ENCODE peak calls at places on chromosomes 6 and 20, in nine cellular contexts. T, Q, S, M, E, B, A, U and L are unnamed samples.

GRCh38 chr6:72788188-72788587 is 166.3 kb downstream of the KCNQ5 start:
- DNase-seq in U (no peak), B (peak; percentile 64), S (no peak), Q (peak; percentile 90), T (no peak), E (peak; percentile 62), A (no peak), M (no peak), L (no peak)

GRCh38 chr6:30206152-30206551 is 7.1 kb downstream of the TRIM26 start:
- DNase-seq in U (no peak), B (peak; percentile 23), Q (no peak), S (no peak), M (no peak), A (no peak), E (peak; percentile 35), T (no peak), L (no peak)

GRCh38 chr6:116008470-116009229 is 52.0 kb downstream of the FRK start:
- DNase-seq in U (no peak), Q (peak; percentile 79), B (peak; percentile 90), A (peak; percentile 37), T (no peak), M (no peak), E (peak; percentile 78), S (no peak), L (no peak)

GRCh38 chr6:105051941-105052471 is 95.1 kb downstream of the LIN28B start:
- DNase-seq in A (no peak), S (no peak), B (no peak), M (no peak), U (no peak), Q (no peak), T (no peak), E (peak; percentile 25), L (no peak)

GRCh38 chr20:33791959-33792597 is 19.1 kb upstream of the CHMP4B start:
- DNase-seq in T (peak; percentile 66), S (peak; percentile 62), A (peak; percentile 67), U (peak; percentile 64), B (peak; percentile 45), M (no peak), Q (no peak), E (peak; percentile 33), L (peak; percentile 51)

GRCh38 chr6:166007349-166008263 is 160.0 kb downstream of the TBXT start:
- DNase-seq in A (no peak), M (no peak), B (peak; percentile 83), T (no peak), Q (no peak), S (peak; percentile 58), U (no peak), E (peak; percentile 75), L (no peak)

GRCh38 chr6:139568956-139569538 is 194.6 kb upstream of the CITED2 start:
- DNase-seq in S (no peak), Q (peak; percentile 65), M (no peak), B (peak; percentile 89), E (peak; percentile 90), T (no peak), A (no peak), U (no peak), L (no peak)

GRCh38 chr6:153312633-153313032 is 181.6 kb upstream of the RGS17 start:
- DNase-seq in S (peak; percentile 72), A (no peak), B (peak; percentile 75), U (no peak), M (no peak), T (peak; percentile 80), Q (peak; percentile 68), E (peak; percentile 24), L (peak; percentile 45)

GRCh38 chr6:131652472-131652871 is 15.4 kb downstream of the ENPP3 start:
- DNase-seq in S (no peak), M (no peak), U (no peak), B (peak; percentile 14), A (no peak), Q (peak; percentile 32), T (no peak), E (no peak), L (no peak)

GRCh38 chr20:6768228-6769185 is 1.0 kb downstream of the BMP2 start:
- DNase-seq in M (no peak), S (peak; percentile 51), A (peak; percentile 57), E (no peak), B (peak; percentile 46), Q (peak; percentile 50), T (peak; percentile 50), U (peak; percentile 18), L (no peak)

GRCh38 chr6:42742116-42742894 is 3.6 kb downstream of the TBCC start:
- DNase-seq in S (no peak), E (peak; percentile 82), T (no peak), A (no peak), B (peak; percentile 34), M (no peak), U (no peak), Q (peak; percentile 49), L (peak; percentile 91)

GRCh38 chr6:21800948-21801438 is 207.4 kb downstream of the SOX4 start:
- DNase-seq in M (no peak), B (peak; percentile 71), E (no peak), A (no peak), U (no peak), S (no peak), Q (no peak), T (no peak), L (no peak)

GRCh38 chr6:10441004-10441654 is 26.3 kb upstream of the TFAP2A start:
- DNase-seq in E (peak; percentile 91), M (no peak), Q (peak; percentile 97), T (no peak), S (no peak), A (no peak), U (no peak), B (peak; percentile 89), L (no peak)
- TF ChIP-seq CTCF in E (no peak), M (no peak), Q (no peak), T (no peak), S (no peak), A (no peak), U (no peak), B (no peak), L (no peak)

GRCh38 chr6:6008648-6009421 is 2.1 kb upstream of the NRN1 start:
- DNase-seq in Q (peak; percentile 80), T (peak; percentile 83), M (no peak), E (peak; percentile 90), S (peak; percentile 91), B (peak; percentile 66), U (peak; percentile 64), A (peak; percentile 82), L (peak; percentile 99)

GRCh38 chr6:6008114-6008647 is 1.5 kb upstream of the NRN1 start:
- DNase-seq in S (no peak), A (no peak), M (no peak), B (no peak), T (no peak), E (no peak), U (no peak), Q (no peak), L (no peak)

GRCh38 chr6:6005467-6006427 is 978 bp downstream of the NRN1 start:
- DNase-seq in Q (no peak), A (no peak), M (no peak), S (peak; percentile 45), T (no peak), E (no peak), B (no peak), U (no peak), L (no peak)

GRCh38 chr6:6006428-6007310 is at the start of gene NRN1:
- DNase-seq in U (no peak), Q (peak; percentile 61), S (peak; percentile 52), M (no peak), B (peak; percentile 23), A (no peak), E (peak; percentile 77), T (no peak), L (peak; percentile 60)

GRCh38 chr6:6007311-6008113 is 787 bp upstream of the NRN1 start:
- DNase-seq in U (no peak), B (no peak), E (peak; percentile 62), T (no peak), Q (peak; percentile 34), S (peak; percentile 80), A (peak; percentile 61), M (no peak), L (peak; percentile 89)
- TF ChIP-seq CTCF in U (peak; percentile 56), B (peak; percentile 3), E (peak; percentile 38), T (peak; percentile 18), Q (no peak), S (peak; percentile 62), A (peak; percentile 14), M (no peak), L (peak; percentile 64)

GRCh38 chr6:136333824-136334464 is 44.3 kb upstream of the BCLAF1 start:
- DNase-seq in S (no peak), T (no peak), M (no peak), E (no peak), A (no peak), U (no peak), Q (no peak), B (no peak), L (no peak)

GRCh38 chr6:136334465-136334846 is 44.8 kb upstream of the BCLAF1 start:
- DNase-seq in M (no peak), A (no peak), B (no peak), T (no peak), S (no peak), E (no peak), Q (no peak), U (no peak), L (no peak)

GRCh38 chr6:136337606-136338005 is 48.0 kb upstream of the BCLAF1 start:
- DNase-seq in S (no peak), U (no peak), Q (no peak), M (no peak), T (no peak), E (no peak), B (no peak), A (no peak), L (no peak)

GRCh38 chr6:136335736-136336362 is 46.2 kb upstream of the BCLAF1 start:
- DNase-seq in U (no peak), T (no peak), E (no peak), M (no peak), A (no peak), Q (no peak), B (no peak), S (no peak), L (no peak)

GRCh38 chr6:136334853-136335252 is 45.2 kb upstream of the BCLAF1 start:
- DNase-seq in A (no peak), U (no peak), B (no peak), Q (no peak), S (peak; percentile 31), T (no peak), M (no peak), E (no peak), L (peak; percentile 68)
- TF ChIP-seq CTCF in A (no peak), U (peak; percentile 38), B (peak; percentile 10), Q (no peak), S (peak; percentile 52), T (no peak), M (no peak), E (no peak), L (peak; percentile 74)

DNA sequence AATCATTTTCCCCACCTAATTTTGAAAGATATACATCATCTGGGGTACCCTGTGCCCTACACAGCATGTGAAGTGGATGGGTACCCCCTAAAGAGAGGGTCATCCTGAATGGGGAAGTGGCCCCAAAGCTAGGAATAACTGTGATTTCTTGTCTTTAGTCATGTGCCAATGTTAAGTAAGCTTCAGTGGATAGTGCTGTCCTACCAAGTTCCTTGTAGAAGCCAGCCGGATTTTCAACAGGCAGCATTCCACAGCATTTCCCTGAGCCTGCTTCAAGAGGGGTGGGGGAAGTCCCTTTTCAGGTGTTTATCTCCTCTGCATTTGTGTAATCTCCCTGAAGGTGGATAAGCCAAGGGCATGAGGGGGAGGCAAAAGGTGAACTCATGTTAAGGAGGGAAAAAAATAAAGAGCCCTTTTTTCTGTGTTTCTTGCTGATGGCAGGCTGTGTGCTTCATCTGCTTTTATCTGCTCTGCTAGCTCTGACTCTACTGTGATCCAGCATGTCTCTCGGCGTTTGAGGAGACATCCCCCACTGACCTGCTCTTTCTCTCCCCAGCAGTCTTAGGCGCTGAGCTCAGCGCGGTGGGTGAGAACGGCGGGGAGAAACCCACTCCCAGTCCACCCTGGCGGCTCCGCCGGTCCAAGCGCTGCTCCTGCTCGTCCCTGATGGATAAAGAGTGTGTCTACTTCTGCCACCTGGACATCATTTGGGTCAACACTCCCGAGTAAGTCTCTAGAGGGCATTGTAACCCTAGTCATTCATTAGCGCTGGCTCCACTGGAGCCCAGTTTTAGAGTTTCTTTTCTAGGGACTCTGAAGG is 1.8 kb downstream of the EDN1 start:
- DNase-seq in B (peak; percentile 47), S (peak; percentile 65), Q (peak; percentile 44), T (no peak), M (no peak), E (peak; percentile 53), U (no peak), A (no peak), L (peak; percentile 66)
- TF ChIP-seq CTCF in B (peak; percentile 35), S (peak; percentile 47), Q (peak; percentile 34), T (no peak), M (no peak), E (peak; percentile 50), U (peak; percentile 26), A (no peak), L (peak; percentile 64)